ENCODE peak calls at places on chromosomes 13 and 19, in four cellular contexts. Q, Z, O and F are unnamed samples.

GRCh38 chr13:95447766-95448165 is 104.8 kb upstream of the CLDN10 start:
- DNase-seq in Q (no peak), Z (no peak), O (no peak), F (no peak)

GRCh38 chr19:53927745-53928144 is 18.7 kb downstream of the CACNG7 start:
- DNase-seq in Q (peak; percentile 91), O (peak; percentile 79), Z (no peak), F (peak; percentile 78)

GRCh38 chr19:1780272-1780957 is 27.1 kb downstream of the ONECUT3 start:
- DNase-seq in Z (no peak), O (peak; percentile 53), Q (no peak), F (no peak)

GRCh38 chr13:113746671-113747070 is 12.4 kb upstream of the TMEM255B start:
- DNase-seq in Q (no peak), Z (no peak), O (no peak), F (peak; percentile 8)

GRCh38 chr13:46899801-46900200 is 2.9 kb upstream of the HTR2A start:
- DNase-seq in Q (no peak), Z (no peak), O (no peak), F (no peak)

GRCh38 chr19:4547303-4548237 is 7.7 kb upstream of the LRG1 start:
- DNase-seq in Z (no peak), Q (no peak), O (peak; percentile 51), F (no peak)

GRCh38 chr19:3360494-3361383 is 5.6 kb upstream of the NFIC start:
- DNase-seq in Q (peak; percentile 56), O (no peak), Z (no peak), F (no peak)

GRCh38 chr13:111280226-111280625 is 40.2 kb upstream of the TEX29 start:
- DNase-seq in O (no peak), Z (no peak), Q (no peak), F (no peak)

GRCh38 chr19:47697863-47698609 is 15.2 kb upstream of the EHD2 start:
- DNase-seq in O (peak; percentile 88), Z (no peak), Q (peak; percentile 80), F (no peak)

GRCh38 chr13:35926859-35927530 is 204.2 kb downstream of the DCLK1 start:
- DNase-seq in Z (no peak), Q (no peak), O (no peak), F (no peak)